ENCODE peak calls at places on chromosomes 11 and 22, in four cellular contexts. One of them, this sample, is unnamed.

GRCh38 chr22:49887074-49887471 is 31.2 kb downstream of the ALG12 start:
- DNase-seq in AG04450: no peak
- DNase-seq in RWPE1: no peak
- DNase-seq in neural progenitor cell: no peak
- DNase-seq in this sample: no peak

GRCh38 chr11:88281317-88281712 is 56.2 kb downstream of the CTSC start:
- DNase-seq in AG04450: no peak
- DNase-seq in RWPE1: no peak
- DNase-seq in neural progenitor cell: peak; percentile 21
- DNase-seq in this sample: peak; percentile 7

GRCh38 chr11:2798951-2799761 is 86.4 kb downstream of the CDKN1C start:
- DNase-seq in AG04450: no peak
- DNase-seq in RWPE1: no peak
- DNase-seq in neural progenitor cell: no peak
- DNase-seq in this sample: no peak

GRCh38 chr11:117096140-117096972 is 1.9 kb downstream of the SIK3 start:
- DNase-seq in AG04450: no peak
- DNase-seq in RWPE1: no peak
- DNase-seq in neural progenitor cell: peak; percentile 64
- DNase-seq in this sample: no peak

GRCh38 chr11:57680552-57680874 is 12.6 kb downstream of the ZDHHC5 start:
- DNase-seq in AG04450: no peak
- DNase-seq in RWPE1: peak; percentile 62
- DNase-seq in neural progenitor cell: no peak
- DNase-seq in this sample: peak; percentile 31

GRCh38 chr11:25415793-25416192 is 916.1 kb upstream of the ANO3 start:
- DNase-seq in AG04450: no peak
- DNase-seq in RWPE1: no peak
- DNase-seq in neural progenitor cell: no peak
- DNase-seq in this sample: no peak

GRCh38 chr11:114678125-114679036 is at the start of gene NXPE2:
- DNase-seq in AG04450: peak; percentile 3
- DNase-seq in RWPE1: peak; percentile 2
- DNase-seq in neural progenitor cell: no peak
- DNase-seq in this sample: no peak

GRCh38 chr11:4684631-4685285 is 12.9 kb downstream of the OR51E2 start:
- DNase-seq in AG04450: no peak
- DNase-seq in RWPE1: no peak
- DNase-seq in neural progenitor cell: no peak
- DNase-seq in this sample: no peak

GRCh38 chr11:12066799-12067508 is 43.4 kb upstream of the MICAL2 start:
- DNase-seq in AG04450: no peak
- DNase-seq in RWPE1: no peak
- DNase-seq in neural progenitor cell: peak; percentile 48
- DNase-seq in this sample: peak; percentile 31

GRCh38 chr11:798093-798713 is at the start of gene SLC25A22:
- DNase-seq in AG04450: no peak
- DNase-seq in RWPE1: peak; percentile 84
- DNase-seq in neural progenitor cell: peak; percentile 93
- DNase-seq in this sample: peak; percentile 92

GRCh38 chr11:102467853-102468580 is 15.5 kb upstream of the TMEM123 start:
- DNase-seq in AG04450: no peak
- DNase-seq in RWPE1: no peak
- DNase-seq in neural progenitor cell: no peak
- DNase-seq in this sample: no peak

GRCh38 chr22:38068641-38069371 is 11.6 kb downstream of the PICK1 start:
- DNase-seq in AG04450: no peak
- DNase-seq in RWPE1: no peak
- DNase-seq in neural progenitor cell: no peak
- DNase-seq in this sample: no peak

GRCh38 chr11:11463397-11463796 is 110.3 kb upstream of the CSNK2A3 start:
- DNase-seq in AG04450: no peak
- DNase-seq in RWPE1: no peak
- DNase-seq in neural progenitor cell: no peak
- DNase-seq in this sample: no peak

GRCh38 chr22:42560781-42561180 is 7.0 kb downstream of the SERHL2 start:
- DNase-seq in AG04450: no peak
- DNase-seq in RWPE1: no peak
- DNase-seq in neural progenitor cell: peak; percentile 70
- DNase-seq in this sample: no peak

GRCh38 chr22:46536559-46537220 is 730 bp downstream of the CELSR1 start:
- DNase-seq in AG04450: no peak
- DNase-seq in RWPE1: no peak
- DNase-seq in neural progenitor cell: peak; percentile 71
- DNase-seq in this sample: peak; percentile 35

DNA sequence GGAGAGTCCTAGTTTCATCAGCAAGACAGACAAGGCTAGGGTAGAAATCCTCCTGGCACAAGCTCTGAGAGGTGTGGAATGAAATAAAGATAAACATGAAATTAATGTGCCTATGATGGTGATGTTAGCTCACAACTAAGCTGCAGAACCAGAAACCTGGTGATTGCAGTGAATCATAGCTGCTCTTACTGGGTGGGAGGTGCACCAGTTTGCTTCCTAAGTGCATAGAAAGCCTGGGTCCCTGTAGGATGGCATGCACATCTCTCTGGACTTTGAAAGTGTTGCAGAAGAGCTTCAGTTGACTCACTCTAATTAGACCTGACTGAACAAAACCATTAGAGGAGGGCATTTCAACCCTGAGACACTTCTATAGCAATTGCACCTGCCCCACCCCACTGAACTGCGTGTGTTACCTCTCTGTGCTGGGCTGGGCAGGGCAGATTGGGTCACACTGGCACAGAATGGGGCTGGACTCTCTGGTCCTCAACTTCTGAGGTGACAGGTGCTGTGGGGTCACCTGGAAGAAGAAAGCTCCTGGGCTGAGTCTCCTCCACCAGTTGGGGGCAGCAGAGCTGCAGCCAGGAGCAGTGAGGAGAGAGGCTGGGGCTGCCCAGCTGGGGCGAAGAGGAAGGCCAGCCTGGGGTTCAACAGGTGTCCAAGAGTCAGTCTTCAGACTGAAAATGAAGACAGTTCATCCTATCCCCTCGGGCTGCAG is 57.9 kb downstream of the GGTLC2 start:
- DNase-seq in AG04450: no peak
- DNase-seq in RWPE1: no peak
- DNase-seq in neural progenitor cell: peak; percentile 34
- DNase-seq in this sample: peak; percentile 55
- TF ChIP-seq CTCF in AG04450: peak; percentile 9
- TF ChIP-seq CTCF in RWPE1: no peak
- TF ChIP-seq CTCF in neural progenitor cell: peak; percentile 55
- TF ChIP-seq CTCF in this sample: peak; percentile 44

DNA sequence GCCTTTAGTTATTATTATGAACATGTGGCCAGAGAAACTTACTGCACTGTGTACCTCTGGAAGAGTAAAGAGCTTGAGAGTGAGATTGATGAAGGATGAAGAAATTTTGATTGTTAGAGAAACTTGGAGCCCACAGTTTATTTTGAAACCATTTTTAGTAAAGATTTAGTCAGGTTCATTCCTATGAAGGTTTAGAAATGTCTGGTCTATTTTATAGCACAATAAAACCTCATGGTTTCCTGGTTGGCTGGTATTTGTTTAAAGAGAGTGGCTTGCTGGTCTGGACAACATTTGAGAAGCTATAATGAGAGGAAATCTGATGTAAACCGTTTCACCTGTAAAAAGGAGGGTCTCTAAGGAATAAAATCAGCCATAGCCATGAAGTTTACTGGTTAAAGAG is 8.8 kb upstream of the PDE3B start:
- DNase-seq in AG04450: no peak
- DNase-seq in RWPE1: no peak
- DNase-seq in neural progenitor cell: no peak
- DNase-seq in this sample: no peak
- TF ChIP-seq CTCF in AG04450: no peak
- TF ChIP-seq CTCF in RWPE1: no peak
- TF ChIP-seq CTCF in neural progenitor cell: no peak
- TF ChIP-seq CTCF in this sample: no peak

GRCh38 chr11:131036544-131036943 is 120.3 kb upstream of the SNX19 start:
- DNase-seq in AG04450: no peak
- DNase-seq in RWPE1: no peak
- DNase-seq in neural progenitor cell: no peak
- DNase-seq in this sample: no peak

GRCh38 chr11:131037873-131038272 is 121.6 kb upstream of the SNX19 start:
- DNase-seq in AG04450: no peak
- DNase-seq in RWPE1: no peak
- DNase-seq in neural progenitor cell: peak; percentile 16
- DNase-seq in this sample: no peak

GRCh38 chr11:131042041-131042390 is 125.7 kb upstream of the SNX19 start:
- DNase-seq in AG04450: no peak
- DNase-seq in RWPE1: no peak
- DNase-seq in neural progenitor cell: no peak
- DNase-seq in this sample: no peak

GRCh38 chr11:131041331-131042040 is 125.2 kb upstream of the SNX19 start:
- DNase-seq in AG04450: no peak
- DNase-seq in RWPE1: peak; percentile 46
- DNase-seq in neural progenitor cell: no peak
- DNase-seq in this sample: peak; percentile 2

GRCh38 chr11:131038597-131038996 is 122.3 kb upstream of the SNX19 start:
- DNase-seq in AG04450: no peak
- DNase-seq in RWPE1: no peak
- DNase-seq in neural progenitor cell: peak; percentile 51
- DNase-seq in this sample: no peak
- TF ChIP-seq CTCF in AG04450: no peak
- TF ChIP-seq CTCF in RWPE1: no peak
- TF ChIP-seq CTCF in neural progenitor cell: peak; percentile 61
- TF ChIP-seq CTCF in this sample: no peak

GRCh38 chr11:125869526-125869925 is 17.9 kb upstream of the HYLS1 start:
- DNase-seq in AG04450: no peak
- DNase-seq in RWPE1: no peak
- DNase-seq in neural progenitor cell: no peak
- DNase-seq in this sample: no peak
- TF ChIP-seq CTCF in AG04450: no peak
- TF ChIP-seq CTCF in RWPE1: no peak
- TF ChIP-seq CTCF in neural progenitor cell: no peak
- TF ChIP-seq CTCF in this sample: no peak

This sample was measured in Calu3.